ENCODE peak calls at places on chromosomes 11 and 22, in eight cellular contexts. M is suprapubic skin; R is fibroblast of the aortic adventitia; O is effector memory CD4-positive, alpha-beta T cell; Z is fibroblast of pulmonary artery; F is Peyer's patch; Q is NT2/D1; B is CD8-positive, alpha-beta T cell. L is an unnamed sample.

GRCh38 chr11:96426356-96427103 is 36.7 kb downstream of the JRKL start:
- DNase-seq in O (no peak), M (no peak), Z (peak), R (peak), F (no peak), Q (peak), B (no peak), L (no peak)

GRCh38 chr11:111452817-111453607 is 59.2 kb downstream of the BTG4 start:
- DNase-seq in B (no peak), M (no peak), Q (no peak), F (no peak), R (no peak), O (no peak), Z (no peak), L (no peak)

GRCh38 chr22:25386538-25386884 is 167.1 kb downstream of the CRYBB2 start:
- DNase-seq in R (no peak), Q (no peak), M (no peak), B (no peak), Z (no peak), F (no peak), O (no peak), L (no peak)

GRCh38 chr11:10305262-10305963 is 540 bp downstream of the ADM start:
- DNase-seq in B (no peak), R (no peak), M (no peak), O (no peak), F (peak), Z (no peak), Q (no peak), L (no peak)

GRCh38 chr11:19076744-19077589 is 16.4 kb upstream of the MRGPRX2 start:
- DNase-seq in O (peak), B (peak), R (peak), F (peak), Q (no peak), Z (peak), M (no peak), L (no peak)

GRCh38 chr11:46291441-46292143 is 14.1 kb downstream of the CREB3L1 start:
- DNase-seq in M (no peak), F (no peak), Q (no peak), Z (peak), B (no peak), R (peak), O (no peak), L (no peak)

GRCh38 chr11:2924381-2924780 is 4.8 kb downstream of the PHLDA2 start:
- DNase-seq in Z (no peak), O (no peak), Q (no peak), F (peak), M (no peak), R (no peak), B (no peak), L (no peak)

GRCh38 chr11:19715373-19715772 is 2.7 kb downstream of the NAV2 start:
- DNase-seq in F (no peak), O (no peak), Q (no peak), M (no peak), B (no peak), Z (peak), R (peak), L (no peak)

GRCh38 chr11:86952221-86952875 is 2.8 kb downstream of the FZD4 start:
- DNase-seq in Q (no peak), Z (peak), R (peak), M (no peak), F (no peak), O (no peak), B (no peak), L (no peak)

GRCh38 chr11:86948733-86949132 is 6.5 kb downstream of the FZD4 start:
- DNase-seq in R (no peak), Z (no peak), M (no peak), Q (no peak), O (no peak), B (no peak), F (no peak), L (no peak)

GRCh38 chr11:86951706-86952105 is 3.5 kb downstream of the FZD4 start:
- DNase-seq in M (no peak), B (no peak), F (no peak), R (no peak), Q (no peak), O (no peak), Z (no peak), L (no peak)

GRCh38 chr11:86949995-86950993 is 4.9 kb downstream of the FZD4 start:
- DNase-seq in M (no peak), B (no peak), F (no peak), Z (no peak), Q (no peak), O (no peak), R (peak), L (no peak)

GRCh38 chr11:86947541-86947940 is 7.7 kb downstream of the FZD4 start:
- DNase-seq in Q (no peak), B (no peak), Z (peak), O (no peak), M (no peak), R (peak), F (no peak), L (no peak)
- H3K4me3 ChIP-seq in Q (no peak), B (no peak), Z (no peak), O (no peak), M (no peak), R (no peak), F (no peak), L (no peak)

GRCh38 chr11:30019481-30019880 is 2.7 kb upstream of the KCNA4 start:
- DNase-seq in F (no peak), O (no peak), Q (no peak), B (no peak), M (no peak), R (no peak), Z (no peak), L (no peak)

GRCh38 chr11:30018443-30018842 is 1.6 kb upstream of the KCNA4 start:
- DNase-seq in O (no peak), M (no peak), Z (no peak), B (no peak), F (no peak), R (no peak), Q (no peak), L (no peak)

GRCh38 chr11:30017467-30017895 is 651 bp upstream of the KCNA4 start:
- DNase-seq in Z (no peak), O (no peak), Q (no peak), B (no peak), F (no peak), M (no peak), R (no peak), L (no peak)

GRCh38 chr11:30015725-30016449 is 943 bp downstream of the KCNA4 start:
- DNase-seq in Q (no peak), Z (no peak), B (no peak), R (no peak), M (no peak), F (no peak), O (no peak), L (no peak)

DNA sequence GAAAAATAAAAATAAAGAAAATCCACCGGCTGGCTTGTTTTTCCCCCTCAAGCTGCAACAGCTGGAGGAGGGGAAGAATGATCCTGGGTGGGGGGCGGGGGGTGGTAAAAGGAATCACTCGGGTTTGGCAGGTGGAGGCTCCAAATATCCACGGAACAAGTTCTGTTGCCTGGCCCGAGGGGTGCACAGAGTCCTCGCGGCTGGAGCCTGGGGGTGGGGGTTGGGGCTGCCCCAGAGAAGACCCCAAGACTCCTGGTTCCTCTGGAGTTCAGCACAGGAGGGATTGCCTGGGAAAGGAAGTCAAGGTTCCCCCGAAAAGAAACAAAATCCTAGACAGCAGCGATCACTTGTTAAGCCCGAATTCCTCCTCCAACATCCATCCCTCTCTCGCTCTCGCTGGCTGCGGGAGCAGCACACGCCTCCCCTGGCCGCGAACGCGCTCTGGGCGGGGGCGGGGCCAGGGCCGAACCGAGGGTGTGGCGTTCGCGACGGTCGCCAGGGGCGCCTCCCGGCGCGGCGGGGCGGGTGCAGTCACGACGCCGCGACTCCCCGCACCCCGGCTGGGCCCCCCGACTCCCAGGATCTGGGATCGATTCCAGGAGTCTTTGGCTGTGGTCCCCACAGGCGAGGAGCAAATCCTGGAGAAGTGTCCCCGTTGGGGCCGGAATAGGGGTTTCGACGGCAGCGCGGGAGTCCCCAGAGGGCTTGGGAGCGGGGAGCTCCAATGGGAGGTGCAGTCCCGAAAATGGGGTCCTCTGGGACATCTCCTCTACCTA is at the start of gene KCNA4:
- DNase-seq in M (no peak), Z (peak), B (no peak), O (no peak), Q (peak), F (no peak), R (no peak), L (no peak)
- H3K4me3 ChIP-seq in M (peak), Z (peak), B (no peak), O (no peak), Q (peak), F (no peak), R (no peak), L (no peak)

DNA sequence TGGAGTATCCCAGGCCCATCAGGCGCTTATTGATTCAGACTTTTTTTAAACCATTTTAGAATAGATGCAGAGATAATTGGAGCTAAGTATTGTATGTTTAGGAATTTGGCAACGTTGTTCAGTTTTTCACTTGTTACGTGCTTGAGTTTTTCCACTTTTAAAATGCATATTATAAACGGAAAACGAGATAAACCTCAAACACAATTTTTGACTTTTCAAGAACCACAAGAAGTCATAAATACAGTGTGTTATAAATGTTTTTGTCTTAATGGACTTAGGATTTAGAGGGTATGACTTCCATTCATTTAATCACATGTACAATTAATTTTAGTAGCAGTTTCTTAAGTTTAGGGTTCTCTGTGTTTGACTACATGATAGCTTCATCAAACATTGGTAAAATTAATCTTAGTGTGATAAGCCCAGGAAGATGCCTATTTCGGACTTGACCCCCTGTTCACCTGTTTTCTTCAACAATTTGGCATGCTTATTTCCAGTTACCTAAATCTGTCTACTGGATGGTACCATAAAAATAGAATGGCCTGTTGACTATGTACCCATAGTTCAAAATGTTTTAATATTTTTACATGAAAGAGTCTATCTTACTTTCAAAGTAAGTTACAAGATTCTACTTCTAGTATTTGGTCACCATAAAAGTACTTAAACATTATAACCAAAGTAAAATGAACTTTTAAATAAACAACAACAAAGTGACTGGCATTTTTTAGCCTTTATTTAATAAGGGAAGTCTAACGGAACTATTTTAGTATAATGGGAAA is 1.3 kb downstream of the ZC3H12C start:
- DNase-seq in O (no peak), F (no peak), Q (no peak), Z (no peak), B (no peak), M (no peak), R (no peak), L (no peak)
- H3K4me3 ChIP-seq in O (no peak), F (peak), Q (peak), Z (peak), B (no peak), M (peak), R (peak), L (peak)

GRCh38 chr11:134846776-134847722 is 435.0 kb upstream of the B3GAT1 start:
- DNase-seq in R (no peak), F (no peak), O (no peak), B (no peak), Q (no peak), M (no peak), Z (no peak), L (no peak)
- H3K4me3 ChIP-seq in R (no peak), F (no peak), O (no peak), B (no peak), Q (no peak), M (no peak), Z (no peak), L (no peak)

DNA sequence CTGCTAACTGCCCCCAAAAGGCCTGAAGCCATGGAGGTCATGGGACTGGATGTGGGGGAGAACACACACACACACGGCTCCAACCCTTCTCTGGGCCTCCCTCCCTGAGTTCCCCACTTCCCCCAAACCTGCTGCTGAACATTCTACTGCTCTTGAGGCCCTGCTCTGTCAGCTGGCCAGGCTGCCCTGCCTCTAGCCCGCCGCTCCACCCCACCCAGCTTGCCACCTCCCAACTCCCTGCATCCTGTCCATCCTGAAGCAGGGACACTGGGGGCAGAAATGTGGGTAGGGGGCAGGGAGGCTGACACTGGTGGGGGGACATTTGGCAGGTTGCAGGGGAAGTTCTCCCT is 1.0 kb downstream of the KCNJ4 start:
- DNase-seq in Q (no peak), R (no peak), F (no peak), Z (no peak), M (no peak), O (no peak), B (no peak), L (no peak)
- H3K4me3 ChIP-seq in Q (no peak), R (no peak), F (no peak), Z (no peak), M (no peak), O (peak), B (no peak), L (no peak)

DNA sequence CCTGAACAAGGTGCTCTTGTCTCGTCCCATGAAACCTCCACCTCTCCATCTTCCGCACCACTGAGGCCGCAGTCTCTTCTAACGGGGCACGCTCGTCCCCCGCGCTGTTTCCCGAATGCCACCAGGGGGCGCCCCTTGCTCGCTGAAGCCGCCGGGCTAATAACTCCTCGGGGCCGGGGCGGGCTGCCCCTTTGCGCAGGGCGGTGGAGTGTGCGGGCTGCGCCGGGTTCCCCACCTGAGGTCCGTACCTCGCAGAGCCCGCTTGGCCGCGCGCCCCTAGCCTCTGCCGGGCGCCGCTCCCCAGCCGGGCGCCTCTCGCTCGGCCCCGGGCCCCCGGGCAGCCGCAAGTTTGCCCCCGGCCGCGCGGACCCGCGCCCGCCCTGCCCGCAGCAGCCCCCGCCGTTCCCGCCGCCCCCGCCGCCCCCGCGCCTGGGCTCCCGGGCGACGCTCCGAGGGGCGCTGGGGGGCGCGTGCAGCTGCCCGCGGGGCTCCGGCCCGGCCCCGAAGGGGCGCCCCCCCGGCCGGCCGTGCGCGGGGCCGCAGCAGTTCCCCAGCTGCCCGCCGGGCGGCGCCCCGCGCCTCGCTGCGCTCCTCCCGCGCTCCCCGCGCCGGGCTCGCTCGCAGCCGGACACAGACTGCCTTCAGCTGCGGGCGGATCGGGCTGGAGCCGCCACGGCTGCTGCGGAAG is at the start of gene GRIK4:
- DNase-seq in M (peak), B (peak), O (peak), R (peak), Q (peak), Z (peak), F (peak), L (no peak)
- H3K4me3 ChIP-seq in M (peak), B (no peak), O (no peak), R (peak), Q (peak), Z (peak), F (peak), L (peak)

GRCh38 chr22:30423296-30423958 is 2.1 kb upstream of the MTFP1 start:
- DNase-seq in F (peak), B (no peak), Z (no peak), R (no peak), M (peak), Q (no peak), O (peak), L (no peak)

GRCh38 chr22:30423959-30424380 is 1.6 kb upstream of the MTFP1 start:
- DNase-seq in B (peak), Q (peak), R (peak), M (peak), F (peak), O (peak), Z (peak), L (peak)

GRCh38 chr22:30422481-30423295 is 2.9 kb upstream of the MTFP1 start:
- DNase-seq in Q (peak), O (peak), Z (peak), B (no peak), F (peak), M (peak), R (peak), L (no peak)

GRCh38 chr22:30420401-30421178 is 5.0 kb upstream of the MTFP1 start:
- DNase-seq in O (no peak), B (no peak), Z (peak), R (peak), F (no peak), M (no peak), Q (no peak), L (no peak)

GRCh38 chr22:30421695-30422480 is 3.7 kb upstream of the MTFP1 start:
- DNase-seq in B (no peak), M (no peak), R (no peak), Q (no peak), F (no peak), Z (no peak), O (no peak), L (no peak)
- H3K4me3 ChIP-seq in B (no peak), M (peak), R (no peak), Q (no peak), F (no peak), Z (peak), O (no peak), L (no peak)

DNA sequence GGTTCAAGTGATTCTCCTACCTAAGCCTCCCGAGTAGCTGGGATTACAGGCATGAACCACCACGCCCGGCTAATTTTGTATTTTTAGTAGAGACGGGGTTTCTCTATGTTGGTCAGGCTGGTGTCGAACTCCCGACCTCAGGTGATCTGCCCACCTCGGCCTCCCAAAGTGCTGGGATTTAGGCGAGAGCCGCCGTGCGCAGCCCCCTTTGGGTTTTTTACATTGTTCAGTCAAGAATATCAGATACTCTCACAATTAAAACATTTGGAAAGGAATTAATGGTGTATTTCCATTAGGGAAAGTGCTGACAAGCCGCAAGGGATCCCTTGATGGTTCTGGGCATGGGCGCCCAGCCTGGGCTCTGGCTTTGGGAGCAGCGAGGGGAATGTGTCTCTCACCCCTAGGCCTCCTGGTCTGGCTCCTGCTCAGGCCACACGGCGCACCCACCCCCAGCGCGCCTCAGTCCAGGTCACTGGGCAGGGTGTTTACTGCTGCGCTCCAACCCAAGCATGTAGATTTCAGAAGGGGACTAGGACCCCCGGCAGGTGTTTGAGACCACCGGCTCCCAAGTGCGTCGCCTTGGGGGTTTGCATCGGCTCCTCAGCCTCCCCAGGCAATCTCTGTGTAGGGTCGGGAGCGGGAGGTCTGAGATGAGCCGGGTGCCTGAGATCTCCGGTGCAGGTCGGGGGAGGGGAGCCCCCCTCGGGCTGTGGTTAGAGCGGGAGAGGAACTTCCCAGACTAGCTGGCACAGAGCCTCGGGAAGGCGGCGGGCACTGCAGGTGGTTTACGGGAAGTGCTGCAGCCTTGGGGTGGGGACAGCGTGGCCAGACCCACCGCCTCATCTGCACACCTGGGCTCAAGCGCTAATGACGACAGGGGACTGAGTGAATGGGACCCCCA is 820 bp upstream of the IRF7 start:
- DNase-seq in Z (no peak), F (peak), B (no peak), R (no peak), O (no peak), M (peak), Q (no peak), L (no peak)
- H3K4me3 ChIP-seq in Z (peak), F (peak), B (peak), R (no peak), O (peak), M (peak), Q (no peak), L (peak)

L was measured in esophagus squamous epithelium.